ENCODE peak calls at places on chromosome 21, in four cellular contexts. O is mesenchymal stem cell, X is psoas muscle, H is tibial artery. N is an unnamed sample.

GRCh38 chr21:43919283-43919682 is 54.3 kb downstream of the AGPAT3 start:
- DNase-seq in O (no peak), X (no peak), H (no peak), N (no peak)

GRCh38 chr21:42570362-42570761 is 56.7 kb downstream of the SLC37A1 start:
- DNase-seq in O (no peak), X (no peak), H (peak; percentile 32), N (no peak)

GRCh38 chr21:32303385-32303784 is 4.7 kb downstream of the MRAP start:
- DNase-seq in O (no peak), X (no peak), H (no peak), N (no peak)

GRCh38 chr21:20721151-20721550 is 277.1 kb upstream of the NCAM2 start:
- DNase-seq in O (no peak), X (no peak), H (no peak), N (no peak)

GRCh38 chr21:39454949-39455668 is 3.3 kb downstream of the SH3BGR start:
- DNase-seq in O (no peak), X (no peak), H (no peak), N (no peak)

GRCh38 chr21:35014302-35015044 is 34.6 kb downstream of the RUNX1 start:
- DNase-seq in O (no peak), X (no peak), H (no peak), N (no peak)

GRCh38 chr21:29130234-29130993 is at the start of gene MAP3K7CL:
- DNase-seq in O (peak; percentile 99), X (peak; percentile 87), H (peak; percentile 82), N (peak; percentile 87)

GRCh38 chr21:28770867-28771661 is 221.6 kb downstream of the LTN1 start:
- DNase-seq in O (peak; percentile 49), X (no peak), H (no peak), N (no peak)

GRCh38 chr21:29301703-29302102 is 3.0 kb downstream of the BACH1 start:
- DNase-seq in O (no peak), X (no peak), H (no peak), N (no peak)

GRCh38 chr21:32101206-32101763 is 177.6 kb downstream of the MIS18A start:
- DNase-seq in O (no peak), X (no peak), H (no peak), N (no peak)

GRCh38 chr21:37339527-37339889 is 27.1 kb upstream of the DYRK1A start:
- DNase-seq in O (peak; percentile 41), X (no peak), H (no peak), N (no peak)

GRCh38 chr21:37128069-37128468 is 55.0 kb downstream of the TTC3 start:
- DNase-seq in O (no peak), X (no peak), H (no peak), N (no peak)

GRCh38 chr21:42466700-42467612 is 29.1 kb downstream of the RSPH1 start:
- DNase-seq in O (peak; percentile 34), X (peak; percentile 47), H (peak; percentile 37), N (no peak)

GRCh38 chr21:29145354-29145782 is 14.9 kb downstream of the MAP3K7CL start:
- DNase-seq in O (peak; percentile 93), X (peak; percentile 63), H (peak; percentile 73), N (no peak)

GRCh38 chr21:31520506-31521163 is 138.9 kb upstream of the SOD1 start:
- DNase-seq in O (peak; percentile 33), X (no peak), H (no peak), N (no peak)

GRCh38 chr21:43659136-43660000 is at the start of the genes HSF2BP and RRP1B:
- DNase-seq in O (peak; percentile 84), X (peak; percentile 92), H (peak; percentile 89), N (peak; percentile 72)

GRCh38 chr21:34670220-34670961 is 1.6 kb downstream of the CLIC6 start:
- DNase-seq in O (peak; percentile 26), X (no peak), H (no peak), N (no peak)

GRCh38 chr21:29626787-29627470 is 312.9 kb downstream of the GRIK1 start:
- DNase-seq in O (no peak), X (no peak), H (no peak), N (no peak)

GRCh38 chr21:34544032-34544496 is 32.1 kb upstream of the KCNE1 start:
- DNase-seq in O (peak; percentile 64), X (no peak), H (no peak), N (no peak)

GRCh38 chr21:37230632-37231246 is 36.4 kb downstream of the VPS26C start:
- DNase-seq in O (no peak), X (no peak), H (no peak), N (no peak)

GRCh38 chr21:28235169-28235892 is 757.3 kb downstream of the LTN1 start:
- DNase-seq in O (no peak), X (no peak), H (peak; percentile 66), N (no peak)

GRCh38 chr21:42672699-42673458 is 19.5 kb downstream of the PDE9A start:
- DNase-seq in O (peak; percentile 96), X (no peak), H (no peak), N (no peak)

GRCh38 chr21:20997633-20998455 is at the start of gene NCAM2:
- DNase-seq in O (peak; percentile 64), X (peak; percentile 78), H (peak; percentile 69), N (peak; percentile 73)

GRCh38 chr21:31803039-31804007 is 69.5 kb upstream of the HUNK start:
- DNase-seq in O (no peak), X (no peak), H (no peak), N (no peak)

GRCh38 chr21:17802568-17802967 is 16.6 kb downstream of the C21orf91 start:
- DNase-seq in O (peak; percentile 64), X (no peak), H (no peak), N (no peak)

GRCh38 chr21:37257526-37257966 is 9.6 kb downstream of the VPS26C start:
- DNase-seq in O (peak; percentile 66), X (peak; percentile 58), H (peak; percentile 68), N (no peak)

GRCh38 chr21:15870819-15871218 is 141.0 kb downstream of the USP25 start:
- DNase-seq in O (no peak), X (no peak), H (no peak), N (no peak)
- H3K36me3 ChIP-seq in O (peaks cover 77% of the 10 kb centered on the region), X (no peaks in the 10 kb centered on the region), H (peaks cover 15% of the 10 kb centered on the region), N (peaks cover 36% of the 10 kb centered on the region)

GRCh38 chr21:33355355-33355754 is 30.6 kb downstream of the IFNAR1 start:
- DNase-seq in O (peak; percentile 29), X (no peak), H (no peak), N (no peak)
- H3K36me3 ChIP-seq in O (peaks cover 56% of the 10 kb centered on the region), X (peaks cover 7% of the 10 kb centered on the region), H (peaks cover 27% of the 10 kb centered on the region), N (peaks cover 27% of the 10 kb centered on the region)

DNA sequence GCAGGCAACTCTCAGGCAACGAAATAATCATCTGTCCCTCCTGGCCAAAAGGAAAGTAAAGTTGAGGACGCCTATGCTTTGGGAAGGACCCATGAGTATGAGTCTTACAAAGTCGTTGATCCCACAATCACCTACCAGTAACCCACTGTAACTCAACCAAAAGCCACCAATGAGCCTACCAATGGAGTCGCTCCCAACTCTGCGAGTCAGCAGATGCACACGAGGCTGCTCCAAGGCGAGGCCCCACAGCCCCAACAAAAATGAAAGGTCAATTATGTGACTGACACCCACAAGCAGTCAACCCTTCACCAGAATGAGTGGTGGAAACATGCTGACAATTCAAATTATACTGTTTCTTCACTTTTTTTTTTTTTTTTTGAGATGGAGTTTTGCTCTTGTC is 12.0 kb downstream of the SETD4 start:
- DNase-seq in O (no peak), X (no peak), H (no peak), N (no peak)
- H3K36me3 ChIP-seq in O (peaks cover 88% of the 10 kb centered on the region), X (peaks cover 6% of the 10 kb centered on the region), H (peaks cover 71% of the 10 kb centered on the region), N (peaks cover 65% of the 10 kb centered on the region)

GRCh38 chr21:45466330-45467220 is 61.6 kb downstream of the COL18A1 start:
- DNase-seq in O (no peak), X (peak; percentile 38), H (no peak), N (no peak)
- H3K36me3 ChIP-seq in O (peaks cover 7% of the 10 kb centered on the region), X (no peaks in the 10 kb centered on the region), H (peaks cover 19% of the 10 kb centered on the region), N (peaks cover 13% of the 10 kb centered on the region)

DNA sequence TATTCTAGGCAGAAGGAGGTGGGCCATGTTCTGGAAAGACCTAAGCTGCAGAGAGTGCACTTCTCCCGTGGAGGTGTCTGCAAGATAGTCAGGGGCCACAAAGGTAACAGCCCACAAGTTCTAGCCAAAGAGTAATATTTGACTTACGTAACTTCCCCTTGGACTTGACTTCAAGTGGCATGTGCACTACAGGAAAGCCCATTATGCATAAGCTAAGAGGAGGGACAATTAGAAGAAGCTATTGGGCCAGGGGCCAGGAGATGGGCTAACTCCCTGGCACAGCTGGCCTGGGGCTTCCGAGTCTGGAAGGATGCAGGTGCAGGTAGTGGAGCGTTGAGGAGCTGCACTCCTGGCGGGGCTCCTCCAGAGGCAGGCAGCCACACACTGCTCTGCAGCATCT is 58.3 kb downstream of the ERG start:
- DNase-seq in O (no peak), X (no peak), H (no peak), N (no peak)
- H3K36me3 ChIP-seq in O (no peaks in the 10 kb centered on the region), X (no peaks in the 10 kb centered on the region), H (no peaks in the 10 kb centered on the region), N (no peaks in the 10 kb centered on the region)

N was measured in right atrium auricular region.